ENCODE peak calls at places on chromosomes 13 and 19, in five cellular contexts. F, J, R, W and A are unnamed samples.

GRCh38 chr13:77861716-77862115 is 56.9 kb downstream of the EDNRB start:
- DNase-seq in F (no peak), J (no peak), R (no peak), W (no peak), A (no peak)

GRCh38 chr13:28657784-28658538 is 969 bp upstream of the POMP start:
- DNase-seq in F (no peak), J (no peak), R (no peak), W (no peak), A (no peak)

GRCh38 chr13:93284056-93284455 is 57.4 kb downstream of the GPC6 start:
- DNase-seq in F (no peak), J (no peak), R (no peak), W (no peak), A (no peak)

GRCh38 chr13:48318714-48319457 is 15.3 kb downstream of the RB1 start:
- DNase-seq in F (peak; percentile 19), J (no peak), R (peak; percentile 74), W (no peak), A (no peak)

GRCh38 chr19:44278181-44278690 is 18.6 kb downstream of the ZNF233 start:
- DNase-seq in F (no peak), J (no peak), R (no peak), W (peak; percentile 23), A (no peak)

GRCh38 chr19:29812080-29812880 is 489 bp downstream of the CCNE1 start:
- DNase-seq in F (no peak), J (peak; percentile 27), R (peak; percentile 69), W (no peak), A (no peak)

GRCh38 chr13:75794663-75795062 is 158.5 kb downstream of the LMO7 start:
- DNase-seq in F (no peak), J (no peak), R (no peak), W (no peak), A (no peak)

GRCh38 chr19:46080561-46080960 is 39.8 kb upstream of the IGFL4 start:
- DNase-seq in F (no peak), J (no peak), R (no peak), W (peak; percentile 59), A (peak; percentile 68)

GRCh38 chr13:111552891-111553637 is 232.6 kb downstream of the TEX29 start:
- DNase-seq in F (no peak), J (no peak), R (no peak), W (no peak), A (no peak)

GRCh38 chr19:33825556-33825955 is 28.9 kb downstream of the KCTD15 start:
- DNase-seq in F (no peak), J (no peak), R (no peak), W (no peak), A (no peak)

GRCh38 chr13:43357435-43358065 is 334.2 kb downstream of the DNAJC15 start:
- DNase-seq in F (no peak), J (no peak), R (no peak), W (no peak), A (no peak)

GRCh38 chr13:41509996-41510395 is 52.6 kb downstream of the RGCC start:
- DNase-seq in F (no peak), J (no peak), R (no peak), W (no peak), A (no peak)

GRCh38 chr19:23913931-23914330 is 755 bp upstream of the ZNF726 start:
- DNase-seq in F (no peak), J (no peak), R (no peak), W (no peak), A (no peak)
- H3K4me3 ChIP-seq in F (peak overlapping the region; percentile 56), J (no peak overlapping the region), R (peak overlapping the region; percentile 63), W (no peak overlapping the region), A (no peak overlapping the region)

DNA sequence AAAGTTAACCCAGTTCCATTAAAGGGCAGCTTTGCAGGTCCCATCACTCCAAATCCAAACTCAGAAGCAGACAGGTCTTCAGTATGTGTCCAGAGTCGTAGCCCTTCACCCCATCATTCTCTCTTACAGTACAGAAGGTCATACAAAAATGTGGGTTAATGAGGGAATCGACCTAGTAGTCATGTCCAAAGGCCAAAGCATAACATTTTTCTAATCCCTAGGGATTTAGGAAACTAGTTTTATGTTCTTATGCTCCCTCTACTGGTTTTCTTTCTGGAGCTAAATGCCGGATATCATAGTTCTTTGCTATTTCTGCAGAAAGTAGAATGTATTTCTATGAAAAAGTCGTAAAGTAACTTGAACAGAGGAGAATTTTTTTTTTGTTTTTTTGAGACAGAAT is 72.2 kb downstream of the DHRS12 start:
- DNase-seq in F (no peak), J (no peak), R (no peak), W (peak; percentile 52), A (no peak)
- TF ChIP-seq CTCF in F (no peak), J (no peak), R (peak; percentile 49), W (peak; percentile 46), A (no peak)

GRCh38 chr19:49129238-49129583 is 9.9 kb downstream of the PPFIA3 start:
- DNase-seq in F (no peak), J (no peak), R (no peak), W (no peak), A (no peak)
- H3K4me3 ChIP-seq in F (no peak overlapping the region), J (no peak overlapping the region), R (no peak overlapping the region), W (no peak overlapping the region), A (no peak overlapping the region)

GRCh38 chr13:79631260-79631659 is 150.3 kb downstream of the NDFIP2 start:
- DNase-seq in F (no peak), J (no peak), R (no peak), W (peak; percentile 76), A (peak; percentile 61)
- TF ChIP-seq CTCF in F (no peak), J (no peak), R (no peak), W (peak; percentile 41), A (no peak)

DNA sequence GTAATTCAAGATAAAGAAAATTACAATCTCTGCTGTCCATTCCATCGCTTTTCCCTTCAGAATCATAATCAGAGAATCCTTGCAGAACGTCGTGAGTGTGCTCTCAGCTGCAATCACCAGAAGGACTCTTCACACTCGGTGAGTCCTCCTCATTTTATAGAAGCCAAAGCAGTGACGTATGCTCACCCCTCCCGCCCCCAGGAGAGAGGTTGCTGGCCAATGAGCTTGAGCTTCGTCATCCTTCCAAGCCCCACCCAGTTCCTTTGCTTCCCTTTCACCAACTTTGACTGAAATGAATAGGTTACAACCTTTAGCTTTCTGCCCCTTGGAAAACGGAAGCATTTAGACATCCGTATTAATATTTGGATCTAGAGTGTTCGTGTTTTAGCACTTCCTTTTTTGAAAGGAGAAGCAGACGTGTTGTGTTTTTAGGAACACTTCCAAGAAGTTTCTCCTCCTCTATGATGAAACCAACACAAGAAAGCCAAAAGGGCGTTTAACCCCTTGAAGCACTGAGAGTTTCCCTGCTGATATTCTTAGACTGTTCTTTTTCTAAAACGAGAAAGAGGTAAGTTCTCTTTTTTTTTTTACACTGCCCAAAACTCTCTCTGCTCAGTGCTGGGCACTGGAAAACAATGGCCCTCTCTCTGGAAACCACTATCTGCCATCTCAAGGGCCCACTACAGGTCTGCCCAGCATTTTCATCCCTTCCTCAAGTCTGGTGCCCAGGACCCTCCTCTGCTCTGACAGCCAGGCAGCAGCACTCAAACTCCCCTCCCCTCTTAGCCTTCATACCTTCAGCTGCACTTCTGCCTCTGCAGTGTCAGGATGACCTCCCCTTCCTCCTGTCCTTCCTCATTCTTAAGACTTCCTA is 44.3 kb upstream of the CEACAM21 start:
- DNase-seq in F (peak; percentile 82), J (peak; percentile 64), R (peak; percentile 74), W (no peak), A (no peak)
- H3K4me3 ChIP-seq in F (peak overlapping the region; percentile 40), J (no peak overlapping the region), R (no peak overlapping the region), W (no peak overlapping the region), A (no peak overlapping the region)

DNA sequence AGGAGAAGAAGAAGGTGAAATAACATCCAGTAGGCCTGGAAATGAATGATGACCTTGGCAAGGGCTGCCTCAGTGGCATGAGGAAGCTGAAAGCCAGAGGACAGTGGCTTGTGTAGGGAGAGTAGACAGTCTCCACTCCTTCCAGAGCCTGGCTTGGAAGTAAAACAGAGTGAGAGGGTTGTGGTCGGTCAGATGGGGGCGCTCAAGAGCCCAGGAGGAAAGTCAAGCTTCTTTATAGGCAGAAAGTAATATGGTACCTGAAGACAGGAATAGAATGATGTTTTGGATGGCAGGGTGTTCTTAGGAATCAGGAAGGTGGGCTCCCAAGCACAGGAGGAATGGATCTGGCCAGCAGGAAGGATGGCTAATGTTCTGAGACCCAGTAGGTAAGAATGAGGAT is 75.1 kb upstream of the TSC22D1 start:
- DNase-seq in F (no peak), J (no peak), R (no peak), W (no peak), A (no peak)
- TF ChIP-seq CTCF in F (no peak), J (no peak), R (no peak), W (no peak), A (no peak)

DNA sequence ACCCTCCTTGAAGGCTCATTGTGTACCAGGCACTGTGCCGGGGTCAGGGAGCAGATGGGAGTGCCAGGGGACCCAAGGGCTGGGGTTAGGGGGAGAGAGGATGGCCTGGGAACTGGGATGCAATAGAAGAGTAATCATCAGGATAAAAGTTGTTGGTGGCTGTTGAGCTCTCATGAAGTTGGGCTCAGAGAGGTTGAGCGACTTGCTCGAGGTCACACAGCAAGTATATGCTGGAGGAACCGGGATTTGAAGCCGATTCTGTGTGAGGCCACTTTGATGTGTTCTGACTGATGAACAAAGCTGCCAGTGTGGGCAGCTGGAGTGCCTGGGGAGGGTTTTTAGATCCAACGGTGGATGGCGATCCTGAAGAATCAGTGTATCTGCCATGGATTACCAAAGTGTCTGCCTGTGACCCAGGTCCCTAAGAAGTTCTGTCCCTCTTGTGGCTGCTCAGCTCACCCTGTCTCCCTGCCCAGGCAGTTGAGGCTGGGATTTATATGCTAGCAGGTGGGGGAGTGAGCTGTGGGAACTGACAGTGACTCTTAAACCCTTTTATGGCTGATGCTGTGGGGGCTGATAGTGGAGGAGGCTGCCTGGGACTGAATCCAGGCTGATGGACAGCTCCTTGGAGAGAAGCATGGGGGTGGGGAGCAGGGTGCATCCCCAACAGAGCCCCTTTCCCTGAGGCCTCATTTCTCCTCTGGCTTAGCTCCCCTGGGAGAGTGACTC is 8.3 kb downstream of the ARHGEF18 start:
- DNase-seq in F (no peak), J (no peak), R (no peak), W (no peak), A (no peak)
- H3K4me3 ChIP-seq in F (no peak overlapping the region), J (peak overlapping the region; percentile 27), R (no peak overlapping the region), W (no peak overlapping the region), A (no peak overlapping the region)